ENCODE peak calls at places on chromosome 22, in ten cellular contexts. C is MM.1S, S is PC-3, P is neuronal stem cell, O is kidney, G is K562, H is endothelial cell of umbilical vein, Y is H1, J is neural progenitor cell, V is IMR-90. T is an unnamed sample. For H3K4me1, the result is how much of the 10 kb centered on the place peaks cover.

GRCh38 chr22:22702159-22702873 is 57.9 kb downstream of the GGTLC2 start:
- DNase-seq in S (peak), J (peak), H (no peak), C (peak), P (no peak), Y (no peak), V (no peak), G (no peak), O (no peak), T (peak)

GRCh38 chr22:27631641-27632040 is 169.9 kb downstream of the MN1 start:
- DNase-seq in V (no peak), G (no peak), J (no peak), S (no peak), Y (no peak), H (no peak), C (no peak), P (no peak), O (no peak), T (no peak)

GRCh38 chr22:19766506-19767426 is 6.2 kb downstream of the TBX1 start:
- DNase-seq in Y (peak), J (peak), C (peak), P (no peak), G (peak), S (no peak), V (no peak), O (peak), H (no peak), T (peak)

GRCh38 chr22:41863472-41863871 is 30.6 kb downstream of the SREBF2 start:
- DNase-seq in Y (no peak), P (no peak), V (no peak), G (no peak), S (no peak), O (no peak), C (no peak), J (no peak), H (no peak), T (no peak)

GRCh38 chr22:22463855-22464540 is 44.5 kb downstream of the ZNF280B start:
- DNase-seq in O (no peak), H (peak), P (peak), Y (peak), J (peak), G (peak), V (peak), C (peak), S (peak), T (peak)

GRCh38 chr22:48647606-48648515 is 1179.8 kb downstream of the BRD1 start:
- DNase-seq in G (no peak), V (no peak), P (no peak), J (no peak), S (no peak), H (no peak), Y (no peak), O (peak), C (no peak), T (no peak)

GRCh38 chr22:45971389-45972028 is 5.5 kb downstream of the WNT7B start:
- DNase-seq in S (no peak), O (no peak), P (no peak), G (no peak), H (no peak), J (peak), Y (no peak), C (no peak), V (no peak), T (no peak)

GRCh38 chr22:24066260-24066659 is 55.2 kb downstream of the CABIN1 start:
- DNase-seq in G (no peak), J (no peak), S (no peak), O (no peak), V (no peak), P (no peak), Y (no peak), C (no peak), H (no peak), T (no peak)

GRCh38 chr22:37274380-37274862 is 7.9 kb upstream of the CYTH4 start:
- DNase-seq in O (peak), Y (no peak), G (no peak), S (no peak), V (no peak), C (no peak), H (no peak), P (no peak), J (no peak), T (peak)

GRCh38 chr22:36663581-36663980 is 40.0 kb downstream of the CACNG2 start:
- DNase-seq in G (no peak), J (no peak), Y (no peak), C (no peak), O (no peak), P (no peak), H (no peak), S (no peak), V (no peak), T (no peak)

GRCh38 chr22:26570126-26570525 is 19.8 kb downstream of the TPST2 start:
- DNase-seq in P (no peak), S (no peak), J (no peak), G (no peak), Y (no peak), O (peak), H (no peak), V (no peak), C (no peak), T (no peak)

GRCh38 chr22:47621253-47621652 is 858.8 kb downstream of the TBC1D22A start:
- DNase-seq in V (no peak), S (no peak), H (no peak), P (no peak), G (no peak), O (no peak), Y (no peak), C (no peak), J (no peak), T (no peak)

GRCh38 chr22:47163876-47164513 is 401.5 kb downstream of the TBC1D22A start:
- DNase-seq in J (no peak), G (no peak), P (no peak), S (no peak), H (no peak), Y (no peak), O (peak), V (no peak), C (no peak), T (no peak)

GRCh38 chr22:24805790-24806662 is at the start of gene SGSM1:
- DNase-seq in S (peak), O (peak), V (peak), J (peak), H (peak), C (peak), G (peak), Y (peak), P (peak), T (peak)

GRCh38 chr22:43293661-43294392 is 49.3 kb downstream of the SCUBE1 start:
- DNase-seq in V (peak), G (peak), J (peak), Y (no peak), P (no peak), S (peak), C (no peak), O (no peak), H (peak), T (no peak)

GRCh38 chr22:19644314-19645223 is 69.7 kb upstream of the SEPTIN5 start:
- DNase-seq in P (no peak), O (peak), H (no peak), S (no peak), C (no peak), G (peak), V (no peak), Y (no peak), J (no peak), T (no peak)

GRCh38 chr22:40396882-40397281 is 26.5 kb downstream of the SGSM3 start:
- DNase-seq in H (peak), O (peak), V (peak), J (peak), P (peak), C (no peak), Y (peak), S (peak), G (no peak), T (no peak)

GRCh38 chr22:20899827-20900423 is 17.3 kb upstream of the CRKL start:
- DNase-seq in V (no peak), C (no peak), J (no peak), Y (no peak), O (no peak), G (no peak), P (no peak), H (no peak), S (no peak), T (no peak)

GRCh38 chr22:46758098-46758497 is 4.4 kb upstream of the TBC1D22A start:
- DNase-seq in Y (no peak), P (no peak), G (no peak), H (no peak), V (no peak), C (no peak), J (no peak), S (no peak), O (no peak), T (no peak)

GRCh38 chr22:36660931-36661330 is 42.6 kb downstream of the CACNG2 start:
- DNase-seq in H (no peak), P (no peak), Y (no peak), J (no peak), C (no peak), G (no peak), V (no peak), S (no peak), O (no peak), T (no peak)

GRCh38 chr22:26172389-26172990 is 3.2 kb downstream of the SEZ6L start:
- DNase-seq in J (peak), V (peak), P (peak), S (peak), C (peak), G (peak), Y (peak), H (peak), O (no peak), T (peak)

GRCh38 chr22:49786976-49787843 is 40.5 kb downstream of the BRD1 start:
- DNase-seq in P (no peak), C (no peak), O (peak), J (no peak), S (no peak), G (no peak), H (no peak), Y (no peak), V (no peak), T (no peak)
- H3K9ac ChIP-seq in P (no peak), C (no peak), O (no peak), J (no peak), S (no peak), G (no peak), H (no peak), Y (no peak), V (no peak), T (no peak)

GRCh38 chr22:44741929-44742328 is 10.4 kb upstream of the ARHGAP8 start:
- DNase-seq in P (no peak), C (no peak), Y (peak), S (no peak), H (no peak), G (no peak), J (no peak), O (no peak), V (no peak), T (no peak)
- H3K4me1 ChIP-seq in P (under half), C (under half), Y (under half), S (under half), H (under half), G (under half), J (under half), O (under half), V (under half), T (under half)

GRCh38 chr22:49880281-49880680 is 26.6 kb downstream of the ZBED4 start:
- DNase-seq in C (no peak), V (no peak), J (no peak), P (no peak), H (peak), O (no peak), S (no peak), Y (no peak), G (no peak), T (no peak)
- H3K9ac ChIP-seq in C (no peak), V (no peak), J (no peak), P (no peak), H (peak), O (no peak), S (no peak), Y (no peak), G (no peak), T (no peak)

DNA sequence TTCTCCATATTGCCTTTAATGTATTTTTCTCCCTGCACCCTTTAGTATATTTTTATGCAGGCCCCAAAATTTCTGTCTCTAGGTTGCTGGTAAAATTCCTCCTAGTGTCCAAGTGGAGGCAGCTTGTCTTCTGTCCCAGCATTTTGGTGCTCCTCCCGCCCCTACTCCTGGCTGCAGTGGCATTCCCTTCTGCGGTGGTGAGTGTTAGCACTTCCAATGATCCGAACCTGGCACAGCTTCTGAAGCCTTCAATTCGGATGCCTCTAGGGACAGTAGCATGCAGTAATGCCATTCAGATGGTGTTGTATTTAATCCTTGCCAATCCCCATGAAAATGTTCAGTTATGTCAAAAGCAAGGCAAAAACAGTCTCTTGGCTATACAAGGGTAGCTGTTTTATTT is 5.9 kb downstream of the YWHAH start:
- DNase-seq in P (no peak), S (no peak), J (no peak), Y (no peak), G (no peak), C (no peak), H (no peak), O (no peak), V (no peak), T (no peak)
- H3K4me1 ChIP-seq in P (under half), S (under half), J (under half), Y (under half), G (under half), C (under half), H (half or more), O (under half), V (under half), T (under half)

DNA sequence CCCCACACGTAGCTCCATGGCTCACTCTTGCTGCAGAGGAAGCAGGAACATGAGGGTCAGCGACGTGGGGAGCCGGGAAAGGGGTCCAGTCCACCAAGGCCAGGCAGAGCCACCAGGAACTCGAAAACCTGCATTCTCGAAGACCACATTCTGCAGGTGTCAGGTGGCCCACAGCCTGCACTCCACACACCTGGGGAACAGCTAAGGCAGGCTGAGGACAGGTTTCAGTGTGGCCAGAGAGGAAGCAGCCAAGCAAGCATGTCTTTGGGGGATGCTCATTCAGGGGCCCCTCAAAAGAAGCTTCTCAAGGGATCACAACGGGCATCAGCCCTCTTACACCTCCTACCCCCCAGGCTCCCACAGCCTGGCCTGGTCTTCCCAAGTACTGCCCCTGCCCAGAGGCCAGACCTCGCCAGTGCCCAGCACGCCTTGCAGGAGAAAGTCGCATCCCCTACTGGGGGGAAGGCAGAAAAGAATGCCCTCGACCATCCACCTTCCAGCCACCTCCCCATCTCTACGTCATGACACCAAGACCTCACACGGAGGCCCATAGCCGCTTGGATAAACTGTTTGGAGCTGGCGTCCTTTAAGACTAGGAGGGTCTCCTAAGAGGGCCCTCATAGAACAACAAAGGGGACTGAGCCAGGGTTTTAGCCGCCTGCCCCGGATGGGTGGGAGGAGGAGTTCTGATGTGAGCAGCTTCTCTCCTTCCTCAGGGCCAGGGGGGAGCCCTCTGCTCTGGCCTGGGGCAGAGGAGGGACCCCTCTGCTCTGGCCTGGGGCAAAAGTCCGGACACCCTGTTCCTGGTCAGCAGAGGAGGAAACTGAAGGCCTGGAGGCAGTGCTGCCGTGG is 2.9 kb downstream of the CSNK1E start:
- DNase-seq in J (peak), V (peak), S (no peak), G (no peak), O (no peak), Y (no peak), C (peak), P (no peak), H (peak), T (no peak)
- H3K9ac ChIP-seq in J (peak), V (peak), S (peak), G (no peak), O (peak), Y (peak), C (peak), P (peak), H (peak), T (peak)

T was measured in Karpas-422.